ENCODE peak calls at places on chromosomes 11 and 22, in seven cellular contexts. One of them, this sample, is unnamed.

GRCh38 chr11:44159848-44160721 is 64.6 kb downstream of the EXT2 start:
- DNase-seq in K562: no peak
- DNase-seq in SK-N-SH: no peak
- DNase-seq in GM12892: no peak
- DNase-seq in HepG2: no peak
- DNase-seq in GM12878: no peak
- DNase-seq in H1: no peak
- DNase-seq in this sample: no peak

GRCh38 chr11:120501440-120501839 is 10.1 kb upstream of the GRIK4 start:
- DNase-seq in HepG2: no peak
- DNase-seq in GM12878: no peak
- DNase-seq in H1: no peak
- DNase-seq in GM12892: no peak
- DNase-seq in SK-N-SH: no peak
- DNase-seq in K562: no peak
- DNase-seq in this sample: no peak

GRCh38 chr22:23183107-23183698 is 2.9 kb downstream of the BCR start:
- DNase-seq in HepG2: peak; percentile 47
- DNase-seq in GM12892: no peak
- DNase-seq in GM12878: no peak
- DNase-seq in K562: peak; percentile 95
- DNase-seq in SK-N-SH: peak; percentile 80
- DNase-seq in H1: peak; percentile 71
- DNase-seq in this sample: no peak

GRCh38 chr11:57069942-57070341 is 81.2 kb downstream of the OR5AK2 start:
- DNase-seq in K562: no peak
- DNase-seq in SK-N-SH: no peak
- DNase-seq in H1: no peak
- DNase-seq in HepG2: no peak
- DNase-seq in GM12892: no peak
- DNase-seq in GM12878: no peak
- DNase-seq in this sample: no peak

GRCh38 chr11:134730096-134730495 is 318.1 kb upstream of the B3GAT1 start:
- DNase-seq in HepG2: no peak
- DNase-seq in K562: no peak
- DNase-seq in GM12892: no peak
- DNase-seq in SK-N-SH: no peak
- DNase-seq in GM12878: no peak
- DNase-seq in H1: no peak
- DNase-seq in this sample: no peak

GRCh38 chr22:19469421-19469820 is 9.6 kb downstream of the UFD1 start:
- DNase-seq in GM12892: no peak
- DNase-seq in HepG2: no peak
- DNase-seq in SK-N-SH: no peak
- DNase-seq in GM12878: no peak
- DNase-seq in K562: no peak
- DNase-seq in H1: no peak
- DNase-seq in this sample: no peak

GRCh38 chr11:28520291-28520690 is 412.1 kb downstream of the METTL15 start:
- DNase-seq in SK-N-SH: no peak
- DNase-seq in HepG2: no peak
- DNase-seq in GM12892: no peak
- DNase-seq in H1: no peak
- DNase-seq in GM12878: no peak
- DNase-seq in K562: no peak
- DNase-seq in this sample: no peak

GRCh38 chr11:36945384-36945783 is 347.3 kb upstream of the RAG2 start:
- DNase-seq in GM12878: no peak
- DNase-seq in SK-N-SH: peak; percentile 19
- DNase-seq in HepG2: no peak
- DNase-seq in GM12892: no peak
- DNase-seq in H1: no peak
- DNase-seq in K562: no peak
- DNase-seq in this sample: no peak

GRCh38 chr22:24325105-24325757 is 54.6 kb downstream of the SPECC1L start:
- DNase-seq in GM12878: peak; percentile 62
- DNase-seq in HepG2: peak; percentile 49
- DNase-seq in SK-N-SH: peak; percentile 42
- DNase-seq in K562: peak; percentile 13
- DNase-seq in GM12892: peak; percentile 23
- DNase-seq in H1: no peak
- DNase-seq in this sample: peak; percentile 43

GRCh38 chr11:65423516-65424199 is 1.1 kb downstream of the NEAT1 start:
- DNase-seq in SK-N-SH: peak; percentile 10
- DNase-seq in GM12892: no peak
- DNase-seq in HepG2: no peak
- DNase-seq in H1: no peak
- DNase-seq in GM12878: no peak
- DNase-seq in K562: no peak
- DNase-seq in this sample: no peak

GRCh38 chr11:104130161-104130560 is 33.8 kb downstream of the PDGFD start:
- DNase-seq in HepG2: no peak
- DNase-seq in K562: no peak
- DNase-seq in H1: no peak
- DNase-seq in SK-N-SH: no peak
- DNase-seq in GM12878: no peak
- DNase-seq in GM12892: no peak
- DNase-seq in this sample: no peak

GRCh38 chr11:113114452-113115027 is 153.3 kb downstream of the NCAM1 start:
- DNase-seq in GM12892: no peak
- DNase-seq in SK-N-SH: peak; percentile 49
- DNase-seq in H1: peak; percentile 52
- DNase-seq in HepG2: peak; percentile 3
- DNase-seq in GM12878: no peak
- DNase-seq in K562: peak; percentile 9
- DNase-seq in this sample: no peak

GRCh38 chr11:74677131-74677530 is 54.1 kb downstream of the CHRDL2 start:
- DNase-seq in GM12878: no peak
- DNase-seq in GM12892: no peak
- DNase-seq in HepG2: no peak
- DNase-seq in SK-N-SH: no peak
- DNase-seq in H1: peak; percentile 24
- DNase-seq in K562: no peak
- DNase-seq in this sample: no peak

GRCh38 chr22:24164823-24165379 is 16.4 kb upstream of the SUSD2 start:
- DNase-seq in GM12878: no peak
- DNase-seq in SK-N-SH: peak; percentile 80
- DNase-seq in GM12892: no peak
- DNase-seq in HepG2: no peak
- DNase-seq in K562: no peak
- DNase-seq in H1: no peak
- DNase-seq in this sample: no peak

GRCh38 chr22:27107824-27108223 is 450.4 kb downstream of the MIAT start:
- DNase-seq in GM12892: no peak
- DNase-seq in HepG2: peak; percentile 30
- DNase-seq in H1: no peak
- DNase-seq in GM12878: no peak
- DNase-seq in SK-N-SH: peak; percentile 79
- DNase-seq in K562: no peak
- DNase-seq in this sample: no peak

DNA sequence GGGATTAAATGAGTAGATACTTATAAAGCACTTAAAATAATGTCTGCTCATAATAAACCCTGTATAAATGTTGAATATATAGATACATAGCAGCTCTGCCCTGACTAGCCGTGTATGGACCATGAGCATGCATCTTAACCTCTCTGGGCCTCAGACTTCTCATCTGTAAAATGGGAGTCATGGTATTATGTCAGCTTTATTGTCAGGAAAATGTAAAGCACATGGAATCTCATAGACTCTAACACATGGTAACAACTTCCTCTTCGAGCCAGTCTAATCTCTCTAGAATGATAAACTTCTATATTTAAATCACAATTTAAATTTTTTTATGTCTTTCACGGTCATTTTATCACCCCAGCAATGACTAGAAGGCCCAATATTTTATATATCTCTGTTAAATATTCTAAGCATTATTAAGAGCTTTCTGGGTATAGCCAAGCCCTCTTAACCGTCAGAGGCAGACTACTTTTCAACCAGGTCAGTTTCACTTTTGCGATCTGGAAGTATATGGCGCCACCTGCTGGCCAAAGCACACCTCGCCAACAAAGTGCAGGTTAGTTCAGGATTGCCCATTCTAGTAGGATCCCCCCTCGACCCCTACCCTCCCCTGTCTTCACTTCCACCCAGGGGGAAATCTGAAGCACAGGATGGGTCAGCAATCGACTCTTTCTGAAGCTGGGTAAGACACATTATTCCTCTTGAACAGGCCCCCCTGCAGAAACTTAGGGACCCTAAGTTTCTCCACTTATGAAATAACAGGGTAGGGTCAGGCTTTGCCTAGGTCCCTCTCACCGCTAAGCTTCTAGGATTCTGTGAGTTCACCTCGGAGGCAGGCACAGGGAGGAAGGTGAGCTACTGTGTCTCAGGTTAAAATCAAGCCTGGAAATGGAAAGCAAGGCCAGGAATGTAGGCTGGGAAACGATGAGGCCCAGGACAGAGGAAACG is 36.0 kb downstream of the KCNJ1 start:
- DNase-seq in GM12892: no peak
- DNase-seq in GM12878: peak; percentile 69
- DNase-seq in K562: peak; percentile 62
- DNase-seq in H1: peak; percentile 91
- DNase-seq in HepG2: peak; percentile 62
- DNase-seq in SK-N-SH: peak; percentile 79
- DNase-seq in this sample: peak; percentile 47
- TF ChIP-seq TAF1 in GM12892: no peak
- TF ChIP-seq TAF1 in GM12878: peak; percentile 28
- TF ChIP-seq TAF1 in K562: no peak
- TF ChIP-seq TAF1 in H1: no peak
- TF ChIP-seq TAF1 in HepG2: no peak
- TF ChIP-seq TAF1 in SK-N-SH: no peak
- TF ChIP-seq TAF1 in this sample: no peak

DNA sequence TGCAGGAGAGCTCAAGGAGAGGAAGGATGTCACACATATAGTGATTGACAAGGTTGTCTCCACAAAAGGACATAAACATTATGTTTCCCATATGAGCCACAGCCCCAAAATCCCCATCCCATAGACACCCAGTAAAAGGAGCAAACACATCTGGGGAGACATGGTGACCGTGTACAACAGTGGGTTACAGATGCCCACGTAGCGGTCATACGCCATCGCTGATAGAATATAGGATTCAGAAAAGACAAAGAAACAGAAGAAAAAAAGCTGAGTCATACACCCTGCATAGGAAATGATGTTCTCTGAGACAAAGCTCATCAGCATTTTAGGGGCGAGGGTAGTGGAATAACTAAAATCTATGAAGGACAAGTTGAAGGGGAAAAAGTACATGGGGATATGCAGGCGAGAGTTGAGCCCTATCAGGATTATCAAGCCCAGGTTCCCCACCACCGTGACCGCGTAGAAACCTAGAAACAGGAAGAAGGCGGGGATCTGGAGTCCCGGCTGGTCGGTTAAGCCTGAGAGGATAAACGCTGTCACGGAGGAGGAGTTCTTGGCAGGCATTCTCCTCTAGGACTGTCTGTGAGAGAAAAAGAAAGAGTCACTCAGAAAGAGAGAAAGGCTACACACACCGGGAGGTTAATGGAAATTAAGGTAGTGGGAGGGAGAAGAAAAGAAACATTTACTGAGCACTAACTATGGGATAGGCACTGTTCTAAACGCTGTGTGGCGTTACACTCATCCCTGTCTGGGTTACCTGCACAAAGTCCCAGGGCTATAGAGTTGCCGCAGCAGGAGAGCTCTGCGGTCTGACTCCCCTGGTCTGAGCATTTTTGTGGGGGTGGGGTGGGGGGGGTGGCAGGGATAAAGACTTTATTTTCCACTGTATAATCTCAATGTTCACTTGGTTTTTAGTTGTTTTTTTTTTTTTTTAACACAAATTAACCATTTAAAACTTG is 36.1 kb upstream of the OR8B8 start:
- DNase-seq in K562: peak; percentile 77
- DNase-seq in SK-N-SH: peak; percentile 4
- DNase-seq in GM12892: no peak
- DNase-seq in H1: peak; percentile 55
- DNase-seq in GM12878: no peak
- DNase-seq in HepG2: peak; percentile 9
- DNase-seq in this sample: no peak
- TF ChIP-seq TAF1 in K562: no peak
- TF ChIP-seq TAF1 in SK-N-SH: no peak
- TF ChIP-seq TAF1 in GM12892: no peak
- TF ChIP-seq TAF1 in H1: no peak
- TF ChIP-seq TAF1 in GM12878: no peak
- TF ChIP-seq TAF1 in HepG2: no peak
- TF ChIP-seq TAF1 in this sample: no peak

GRCh38 chr11:5288108-5288911 is 13.4 kb downstream of the OR51B4 start:
- DNase-seq in K562: peak; percentile 80
- DNase-seq in HepG2: no peak
- DNase-seq in GM12878: no peak
- DNase-seq in GM12892: no peak
- DNase-seq in SK-N-SH: no peak
- DNase-seq in H1: no peak
- DNase-seq in this sample: no peak
- TF ChIP-seq TAF1 in K562: peak; percentile 75
- TF ChIP-seq TAF1 in HepG2: no peak
- TF ChIP-seq TAF1 in GM12878: no peak
- TF ChIP-seq TAF1 in GM12892: no peak
- TF ChIP-seq TAF1 in SK-N-SH: no peak
- TF ChIP-seq TAF1 in H1: no peak
- TF ChIP-seq TAF1 in this sample: no peak

GRCh38 chr11:11558352-11558751 is 63.5 kb downstream of the GALNT18 start:
- DNase-seq in GM12878: no peak
- DNase-seq in H1: no peak
- DNase-seq in GM12892: no peak
- DNase-seq in SK-N-SH: no peak
- DNase-seq in K562: no peak
- DNase-seq in HepG2: no peak
- DNase-seq in this sample: no peak

GRCh38 chr11:11553595-11553994 is 68.2 kb downstream of the GALNT18 start:
- DNase-seq in K562: no peak
- DNase-seq in H1: no peak
- DNase-seq in GM12892: no peak
- DNase-seq in GM12878: no peak
- DNase-seq in SK-N-SH: no peak
- DNase-seq in HepG2: no peak
- DNase-seq in this sample: no peak

GRCh38 chr11:11550534-11550933 is 71.3 kb downstream of the GALNT18 start:
- DNase-seq in K562: no peak
- DNase-seq in H1: no peak
- DNase-seq in HepG2: no peak
- DNase-seq in GM12878: no peak
- DNase-seq in SK-N-SH: no peak
- DNase-seq in GM12892: no peak
- DNase-seq in this sample: no peak

GRCh38 chr11:11555228-11555627 is 66.6 kb downstream of the GALNT18 start:
- DNase-seq in GM12878: no peak
- DNase-seq in GM12892: no peak
- DNase-seq in K562: no peak
- DNase-seq in SK-N-SH: peak; percentile 63
- DNase-seq in HepG2: no peak
- DNase-seq in H1: no peak
- DNase-seq in this sample: no peak

DNA sequence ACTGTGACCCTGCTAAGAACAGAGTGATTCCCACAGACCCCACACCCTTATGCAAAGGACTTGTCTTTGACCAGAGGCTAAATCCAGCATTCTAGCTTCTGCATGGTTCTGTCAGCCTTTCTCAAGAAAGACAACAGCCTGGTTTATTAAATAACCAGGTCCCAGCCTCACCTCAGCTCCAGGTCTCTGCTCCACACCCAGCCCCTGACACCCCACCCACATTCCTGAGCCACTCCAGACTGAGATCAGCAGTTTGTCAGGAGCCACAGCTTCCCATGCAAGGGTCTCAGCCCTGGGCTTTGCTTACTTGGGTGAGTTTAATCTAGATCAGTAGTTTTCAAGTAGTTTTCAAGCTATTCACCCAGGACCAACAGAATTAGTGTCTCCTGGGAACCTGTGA is 69.1 kb downstream of the GALNT18 start:
- DNase-seq in GM12892: no peak
- DNase-seq in SK-N-SH: no peak
- DNase-seq in H1: no peak
- DNase-seq in HepG2: no peak
- DNase-seq in GM12878: no peak
- DNase-seq in K562: no peak
- DNase-seq in this sample: no peak
- TF ChIP-seq TAF1 in GM12892: no peak
- TF ChIP-seq TAF1 in SK-N-SH: no peak
- TF ChIP-seq TAF1 in H1: no peak
- TF ChIP-seq TAF1 in HepG2: no peak
- TF ChIP-seq TAF1 in GM12878: no peak
- TF ChIP-seq TAF1 in K562: no peak
- TF ChIP-seq TAF1 in this sample: no peak

This sample was measured in GM12891.